ENCODE peak calls at places on chromosomes 12 and 14, in four cellular contexts. I is K562, F is GM12878, Y is HepG2. N is an unnamed sample.

GRCh38 chr12:110641512-110641911 is 27.6 kb downstream of the TCTN1 start:
- DNase-seq in I (peak), F (no peak), Y (no peak), N (no peak)

GRCh38 chr14:79840068-79840467 is 371.2 kb downstream of the DIO2 start:
- DNase-seq in I (no peak), F (no peak), Y (no peak), N (no peak)

GRCh38 chr14:96246535-96246839 is 9.5 kb upstream of the BDKRB1 start:
- DNase-seq in I (no peak), F (no peak), Y (no peak), N (no peak)

GRCh38 chr12:26043139-26044006 is 81.5 kb downstream of the BHLHE41 start:
- DNase-seq in I (no peak), F (no peak), Y (no peak), N (no peak)

GRCh38 chr12:131695968-131696367 is 14.9 kb upstream of the SFSWAP start:
- DNase-seq in I (no peak), F (no peak), Y (no peak), N (no peak)

GRCh38 chr12:30823140-30823669 is 68.5 kb upstream of the CAPRIN2 start:
- DNase-seq in I (no peak), F (no peak), Y (no peak), N (no peak)

GRCh38 chr12:127107744-127108143 is 1159.2 kb upstream of the TMEM132C start:
- DNase-seq in I (no peak), F (no peak), Y (no peak), N (no peak)

GRCh38 chr12:64685605-64686004 is 73.6 kb downstream of the GNS start:
- DNase-seq in I (no peak), F (no peak), Y (no peak), N (no peak)

GRCh38 chr14:44453433-44454171 is 53.5 kb downstream of the FSCB start:
- DNase-seq in I (no peak), F (no peak), Y (no peak), N (no peak)

GRCh38 chr14:83196235-83196634 is 1662.6 kb upstream of the SEL1L start:
- DNase-seq in I (no peak), F (no peak), Y (no peak), N (no peak)

GRCh38 chr12:124567035-124567672 is at the start of gene NCOR2:
- DNase-seq in I (peak), F (no peak), Y (no peak), N (peak)

GRCh38 chr14:72884386-72884785 is 9.5 kb downstream of the DPF3 start:
- DNase-seq in I (no peak), F (no peak), Y (no peak), N (no peak)

GRCh38 chr12:93784339-93785086 is 107.3 kb downstream of the CRADD start:
- DNase-seq in I (no peak), F (no peak), Y (peak), N (peak)

GRCh38 chr12:54054442-54055332 is 1.1 kb downstream of the HOXC4 start:
- DNase-seq in I (no peak), F (no peak), Y (no peak), N (peak)

GRCh38 chr12:50564948-50565297 is 60.1 kb downstream of the DIP2B start:
- DNase-seq in I (no peak), F (no peak), Y (no peak), N (no peak)

GRCh38 chr12:114668151-114668891 is 15.7 kb downstream of the TBX3 start:
- DNase-seq in I (peak), F (no peak), Y (peak), N (peak)

GRCh38 chr14:30129795-30130194 is 202.1 kb upstream of the PRKD1 start:
- DNase-seq in I (no peak), F (no peak), Y (no peak), N (no peak)

GRCh38 chr12:109752117-109753053 is 38.8 kb downstream of the FAM222A start:
- DNase-seq in I (no peak), F (no peak), Y (peak), N (peak)

GRCh38 chr12:14776236-14776959 is 26.9 kb downstream of the WBP11 start:
- DNase-seq in I (no peak), F (no peak), Y (no peak), N (peak)

GRCh38 chr12:89456565-89456964 is 68.0 kb downstream of the GALNT4 start:
- DNase-seq in I (no peak), F (no peak), Y (no peak), N (no peak)

GRCh38 chr14:75090353-75090752 is 20.9 kb downstream of the ZC2HC1C start:
- DNase-seq in I (no peak), F (no peak), Y (no peak), N (no peak)

GRCh38 chr14:69715725-69716482 is 51.0 kb upstream of the SRSF5 start:
- DNase-seq in I (no peak), F (no peak), Y (no peak), N (peak)

GRCh38 chr12:122835693-122836026 is 403 bp downstream of the HIP1R start:
- DNase-seq in I (peak), F (no peak), Y (no peak), N (peak)

GRCh38 chr12:52279683-52280318 is 5.4 kb downstream of the KRT86 start:
- DNase-seq in I (no peak), F (no peak), Y (no peak), N (no peak)

GRCh38 chr12:71057330-71057729 is 100.5 kb downstream of the TSPAN8 start:
- DNase-seq in I (no peak), F (no peak), Y (no peak), N (peak)

GRCh38 chr12:112282920-112283319 is 99.3 kb downstream of the HECTD4 start:
- DNase-seq in I (no peak), F (no peak), Y (no peak), N (no peak)

GRCh38 chr14:76911473-76911872 is 85.3 kb downstream of the LRRC74A start:
- DNase-seq in I (no peak), F (no peak), Y (no peak), N (no peak)

GRCh38 chr12:51171884-51172514 is 936 bp downstream of the TFCP2 start:
- DNase-seq in I (no peak), F (peak), Y (peak), N (no peak)

GRCh38 chr14:105211086-105211757 is 30.1 kb upstream of the NUDT14 start:
- DNase-seq in I (no peak), F (no peak), Y (no peak), N (no peak)

GRCh38 chr12:124188561-124189405 is 106.1 kb upstream of the RFLNA start:
- DNase-seq in I (no peak), F (no peak), Y (peak), N (no peak)

GRCh38 chr14:92615451-92615850 is 101.9 kb downstream of the RIN3 start:
- DNase-seq in I (no peak), F (peak), Y (no peak), N (no peak)

GRCh38 chr14:58280954-58281787 is 17.2 kb upstream of the ARID4A start:
- DNase-seq in I (peak), F (peak), Y (no peak), N (peak)

GRCh38 chr12:46131729-46132128 is 137.1 kb downstream of the SLC38A1 start:
- DNase-seq in I (no peak), F (no peak), Y (no peak), N (no peak)
- TF ChIP-seq MAX in I (no peak), F (no peak), Y (no peak), N (no peak)

GRCh38 chr12:47877081-47877480 is 27.7 kb downstream of the VDR start:
- DNase-seq in I (no peak), F (no peak), Y (no peak), N (no peak)
- TF ChIP-seq MXI1 in I (no peak), F (no peak), Y (no peak), N (no peak)

DNA sequence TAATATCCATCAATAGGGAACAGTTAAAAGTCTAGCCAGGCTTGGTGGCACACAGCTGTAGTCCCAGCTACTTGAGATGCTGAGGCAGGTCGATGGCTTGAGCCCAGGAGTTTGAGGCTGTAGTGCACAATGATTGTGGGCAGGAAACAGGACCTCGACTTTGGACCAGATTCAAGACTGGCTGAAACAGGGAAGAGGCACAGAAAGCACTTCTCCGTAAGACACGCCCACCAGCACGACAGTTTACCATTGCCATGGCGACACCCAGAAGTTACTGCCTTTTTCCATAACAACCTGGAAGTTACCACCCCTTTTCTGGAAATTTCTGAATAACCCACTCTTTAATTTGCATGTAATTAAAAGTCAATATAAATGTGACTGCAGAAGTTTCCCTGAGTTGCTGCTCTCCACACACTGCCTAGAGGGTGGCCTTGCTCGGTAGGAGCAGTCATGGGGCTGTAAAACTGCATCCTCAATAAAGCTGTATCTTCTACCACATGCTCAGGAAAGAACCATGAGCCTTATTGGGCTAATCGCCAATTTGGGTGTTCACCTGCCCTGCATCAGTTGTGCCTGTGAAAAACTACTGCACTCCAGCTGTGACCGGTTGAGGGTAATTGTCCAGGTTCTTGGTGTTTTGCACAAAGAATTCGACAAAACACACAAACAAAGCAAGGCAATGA is 4.6 kb upstream of the LRRC23 start:
- DNase-seq in I (no peak), F (no peak), Y (peak), N (no peak)
- TF ChIP-seq GABPA in I (no peak), F (no peak), Y (no peak), N (no peak)

DNA sequence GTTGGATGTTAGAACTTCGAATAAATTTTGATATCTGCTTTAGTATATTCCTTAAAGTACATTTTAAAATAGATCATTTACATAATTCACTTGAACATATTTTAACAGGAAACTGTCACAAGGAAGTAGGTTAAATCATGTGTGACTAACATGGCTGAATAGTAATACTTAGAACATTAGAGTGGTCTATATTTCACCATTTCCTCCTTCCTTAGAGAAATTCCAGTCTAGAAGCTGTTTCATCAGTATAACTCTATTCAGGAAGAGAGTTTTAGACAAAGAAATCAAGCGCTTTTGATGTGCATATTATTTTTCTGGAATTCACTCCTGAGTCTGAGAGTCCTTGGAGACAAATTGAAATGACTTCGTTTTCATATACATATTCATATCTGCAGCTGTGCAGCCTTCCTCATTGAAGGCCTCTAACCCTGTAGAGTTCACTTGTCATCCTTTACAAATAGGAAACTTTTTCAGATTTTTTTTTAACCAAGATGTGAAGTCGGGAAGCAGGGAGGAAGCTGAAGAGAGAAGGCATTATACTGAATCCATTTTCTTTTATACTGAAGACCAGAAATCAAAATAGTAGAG is 28.4 kb downstream of the IRAK3 start:
- DNase-seq in I (no peak), F (no peak), Y (no peak), N (no peak)
- TF ChIP-seq MAX in I (no peak), F (no peak), Y (no peak), N (no peak)

N was measured in SK-N-SH.